ENCODE peak calls at places on chromosomes 13 and 19, in five cellular contexts. C is GM12878, I is astrocyte of the cerebellum, J is GM23338, R is mucosa of descending colon. V is an unnamed sample.
A peak's percentile ranks its signal among the peaks of the same experiment; 100 is the strongest.

GRCh38 chr13:46553886-46554855 is 1.2 kb downstream of the LRCH1 start:
- DNase-seq in I (peak; percentile 57), J (peak; percentile 78), C (no peak), R (peak; percentile 84), V (no peak)

GRCh38 chr19:15672580-15673175 is at the start of gene CYP4F12:
- DNase-seq in R (peak; percentile 96), I (no peak), C (no peak), J (peak; percentile 17), V (no peak)

GRCh38 chr19:45782820-45783785 is 813 bp upstream of the DMPK start:
- DNase-seq in I (no peak), C (no peak), J (no peak), R (no peak), V (no peak)

GRCh38 chr19:49155005-49155826 is at the start of gene HRC:
- DNase-seq in I (no peak), J (peak; percentile 36), R (no peak), C (no peak), V (no peak)

GRCh38 chr19:10766681-10767201 is 48.9 kb downstream of the DNM2 start:
- DNase-seq in R (no peak), I (no peak), C (no peak), J (no peak), V (no peak)

GRCh38 chr13:98842858-98843481 is 90.5 kb upstream of the SLC15A1 start:
- DNase-seq in I (peak; percentile 65), R (peak; percentile 82), J (peak; percentile 89), C (peak; percentile 38), V (peak; percentile 30)

GRCh38 chr13:70723732-70724131 is 615.5 kb upstream of the KLHL1 start:
- DNase-seq in J (no peak), I (peak; percentile 23), R (no peak), C (no peak), V (no peak)

GRCh38 chr13:76014618-76015315 is 378.6 kb downstream of the LMO7 start:
- DNase-seq in C (no peak), I (no peak), J (no peak), R (no peak), V (no peak)

GRCh38 chr13:99481357-99481756 is 19.9 kb upstream of the TM9SF2 start:
- DNase-seq in R (no peak), J (no peak), C (no peak), I (no peak), V (no peak)

GRCh38 chr19:55697698-55698097 is 22.7 kb downstream of the EPN1 start:
- DNase-seq in I (no peak), C (no peak), J (no peak), R (no peak), V (no peak)

GRCh38 chr13:36352350-36352749 is 6.2 kb upstream of the SPART start:
- DNase-seq in I (no peak), C (no peak), J (no peak), R (no peak), V (no peak)

GRCh38 chr13:94112227-94112626 is 367.3 kb downstream of the DCT start:
- DNase-seq in R (no peak), I (peak; percentile 94), C (no peak), J (no peak), V (no peak)

GRCh38 chr13:30963794-30964193 is 31.3 kb downstream of the TEX26 start:
- DNase-seq in C (no peak), I (no peak), R (peak; percentile 24), J (no peak), V (no peak)

GRCh38 chr13:38979891-38980627 is 10.6 kb downstream of the STOML3 start:
- DNase-seq in I (no peak), J (peak; percentile 9), R (no peak), C (no peak), V (no peak)

GRCh38 chr13:77571956-77572355 is 36.5 kb downstream of the SCEL start:
- DNase-seq in C (no peak), I (no peak), J (peak; percentile 32), R (no peak), V (no peak)
- TF ChIP-seq CTCF in C (no peak), I (no peak), J (peak; percentile 50), R (no peak), V (no peak)

DNA sequence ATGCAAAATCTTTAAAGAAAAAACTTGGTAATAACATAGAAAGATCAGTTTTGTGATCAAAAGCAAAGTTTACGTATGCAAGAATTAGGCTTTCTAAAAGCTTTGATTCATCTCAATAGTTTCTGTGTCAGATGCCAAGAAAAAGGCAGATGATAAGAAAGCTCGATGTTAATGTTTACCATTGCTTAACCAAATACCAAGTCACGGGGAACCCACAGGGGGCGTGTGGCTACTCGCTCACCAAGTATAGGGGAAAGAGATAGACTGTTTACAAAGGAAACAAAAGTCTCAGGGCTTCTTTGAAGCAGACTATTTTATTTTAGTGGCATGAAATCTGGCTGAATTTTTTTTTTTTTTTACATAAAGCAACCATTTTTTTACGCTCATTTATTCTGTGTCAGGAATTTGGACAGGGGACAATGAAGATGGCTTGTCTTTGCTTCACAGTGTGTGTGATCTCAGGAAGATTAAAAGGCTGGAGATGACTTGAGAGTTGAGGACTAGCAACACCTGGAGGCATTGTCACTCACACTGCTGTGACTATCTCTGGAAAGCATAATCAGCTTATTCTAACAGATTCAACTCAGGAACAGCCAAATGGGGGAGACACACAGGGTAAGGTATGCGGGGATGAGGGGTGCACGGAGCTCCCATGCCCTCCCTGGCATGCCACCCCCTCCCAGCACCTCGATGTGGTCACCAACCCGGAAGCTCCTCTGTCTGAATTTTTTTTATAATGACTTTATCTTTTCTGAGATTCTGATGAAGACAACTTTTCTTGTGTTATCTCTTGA is 24.9 kb downstream of the RCBTB1 start:
- DNase-seq in I (peak; percentile 19), R (no peak), J (peak; percentile 52), C (no peak), V (no peak)
- H3K4me3 ChIP-seq in I (no peak overlapping the region), R (no peak overlapping the region), J (no peak overlapping the region), C (no peak overlapping the region), V (no peak overlapping the region)

DNA sequence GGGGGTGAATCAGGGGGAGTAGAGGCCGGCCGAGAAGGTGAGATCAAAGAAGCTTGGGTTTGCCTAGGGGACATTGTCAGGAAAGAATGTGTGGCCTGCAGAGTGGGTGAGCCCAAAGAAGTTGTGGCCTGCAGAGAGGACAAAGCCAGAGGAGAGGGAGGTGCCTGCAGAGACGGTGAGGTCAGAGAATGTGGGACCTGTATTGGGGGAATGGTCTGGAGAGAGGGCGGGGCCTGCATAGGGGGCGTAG is 3.0 kb downstream of the PRR36 start:
- DNase-seq in J (peak; percentile 88), R (no peak), I (no peak), C (no peak), V (no peak)
- TF ChIP-seq CTCF in J (no peak), R (no peak), I (no peak), C (no peak), V (no peak)

GRCh38 chr19:21483589-21484170 is 21.7 kb upstream of the ZNF429 start:
- DNase-seq in I (no peak), C (no peak), R (peak; percentile 73), J (peak; percentile 91), V (no peak)
- H3K4me3 ChIP-seq in I (no peak overlapping the region), C (no peak overlapping the region), R (no peak overlapping the region), J (peak overlapping the region; percentile 63), V (no peak overlapping the region)

DNA sequence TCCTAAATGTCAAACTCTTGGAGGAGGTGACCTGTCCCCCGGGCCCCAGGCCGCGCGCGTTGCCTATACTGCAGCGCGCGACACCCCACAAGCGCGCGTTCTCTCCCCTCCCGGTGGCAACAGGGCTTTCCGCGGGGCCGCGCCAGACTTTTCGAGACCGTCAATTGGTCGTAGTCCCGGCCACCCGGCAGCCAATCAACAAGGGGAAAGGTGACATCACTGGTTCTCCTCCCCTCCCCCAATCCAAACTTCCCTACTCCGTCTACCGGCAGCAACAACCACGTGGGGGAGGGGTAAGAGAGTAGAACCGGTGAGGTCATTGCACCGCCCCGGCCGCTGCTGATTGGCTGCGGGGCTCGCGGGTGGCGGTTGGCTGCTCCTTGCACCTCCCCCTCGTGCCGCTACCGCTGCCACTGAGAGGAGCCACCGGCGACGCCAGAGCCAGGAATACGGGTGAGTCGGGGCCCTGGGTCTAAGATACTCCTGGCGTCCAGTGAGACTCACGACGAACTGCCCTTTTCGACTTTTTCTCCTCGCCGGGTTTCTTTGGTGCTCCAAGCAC is 829 bp upstream of the CIC start:
- DNase-seq in C (peak; percentile 98), I (peak; percentile 99), R (peak; percentile 97), J (peak; percentile 100), V (peak; percentile 98)
- TF ChIP-seq CTCF in C (no peak), I (no peak), R (no peak), J (no peak), V (no peak)

GRCh38 chr19:18616023-18616422 is 3.4 kb downstream of the TMEM59L start:
- DNase-seq in C (no peak), I (no peak), J (no peak), R (no peak), V (no peak)

GRCh38 chr19:18611327-18612050 is 1.2 kb upstream of the TMEM59L start:
- DNase-seq in R (no peak), I (no peak), C (no peak), J (peak; percentile 76), V (no peak)

GRCh38 chr19:18612772-18613588 is at the start of gene TMEM59L:
- DNase-seq in C (no peak), J (peak; percentile 65), I (no peak), R (no peak), V (no peak)

GRCh38 chr19:18612051-18612771 is 459 bp upstream of the TMEM59L start:
- DNase-seq in C (no peak), R (no peak), J (peak; percentile 53), I (no peak), V (no peak)

GRCh38 chr19:18613589-18614234 is 1.0 kb downstream of the TMEM59L start:
- DNase-seq in R (no peak), J (peak; percentile 40), C (no peak), I (no peak), V (no peak)
- H3K4me3 ChIP-seq in R (no peak overlapping the region), J (peak overlapping the region; percentile 76), C (no peak overlapping the region), I (no peak overlapping the region), V (no peak overlapping the region)

GRCh38 chr13:97432232-97432916 is 1.6 kb upstream of the RAP2A start:
- DNase-seq in I (no peak), C (no peak), J (no peak), R (no peak), V (no peak)

GRCh38 chr13:97434417-97435296 is 688 bp downstream of the RAP2A start:
- DNase-seq in C (no peak), R (peak; percentile 71), I (no peak), J (peak; percentile 28), V (no peak)

GRCh38 chr13:97435297-97435682 is 1.3 kb downstream of the RAP2A start:
- DNase-seq in R (no peak), C (no peak), I (no peak), J (no peak), V (no peak)

GRCh38 chr13:97432917-97433726 is 847 bp upstream of the RAP2A start:
- DNase-seq in I (peak; percentile 100), C (peak; percentile 100), J (peak; percentile 99), R (peak; percentile 100), V (peak; percentile 100)

DNA sequence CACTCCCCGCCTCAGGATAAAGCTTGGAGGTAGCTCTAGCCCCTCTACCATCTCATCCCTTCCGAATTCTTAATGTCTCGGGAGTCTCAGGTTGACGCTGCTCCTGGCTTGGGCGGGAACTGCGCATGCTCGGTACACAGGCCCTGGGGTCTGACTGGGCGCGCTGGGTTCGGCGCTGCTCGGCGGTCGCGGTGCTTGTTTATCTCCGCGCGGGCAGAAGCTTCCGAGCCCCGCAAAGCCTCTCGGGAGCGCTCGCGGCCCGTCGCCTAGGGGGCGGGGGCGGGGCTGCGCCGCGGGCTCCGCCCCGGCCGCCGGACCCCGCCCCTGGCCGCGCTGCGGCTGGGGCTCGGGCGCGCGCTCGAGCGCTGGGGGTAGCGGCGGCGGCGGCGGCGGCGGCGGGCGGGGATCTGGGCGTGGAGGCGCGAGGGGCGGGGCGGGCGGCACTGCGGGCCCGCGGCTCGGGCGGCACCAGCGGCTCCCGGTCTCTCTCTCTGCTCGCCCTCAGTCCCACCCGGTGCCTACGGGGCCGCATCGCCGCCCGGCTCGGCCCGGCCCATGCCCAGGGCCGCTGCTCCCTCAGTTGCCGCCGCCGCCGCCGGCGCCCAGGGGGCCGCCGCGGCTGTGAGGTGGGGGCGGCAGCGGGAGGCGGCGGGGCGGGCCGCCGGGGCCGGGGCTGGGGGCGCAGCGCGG is at the start of gene RAP2A:
- DNase-seq in J (peak; percentile 89), I (peak; percentile 82), R (peak; percentile 92), C (peak; percentile 58), V (peak; percentile 71)
- TF ChIP-seq CTCF in J (peak; percentile 4), I (no peak), R (no peak), C (no peak), V (no peak)

V was measured in GM12864.